ENCODE peak calls at places on chromosomes 6 and 20, in six cellular contexts. X is PC-3, L is IMR-90, M is mammary epithelial cell, E is neural progenitor cell, D is fibroblast of lung. W is an unnamed sample.
A peak's percentile ranks its signal among the peaks of the same experiment; 100 is the strongest.

GRCh38 chr6:36334832-36335459 is 1.7 kb downstream of the BNIP5 start:
- DNase-seq in X (peak; percentile 30), L (no peak), M (no peak), E (no peak), D (no peak), W (no peak)

GRCh38 chr20:44683263-44684046 is 31.7 kb upstream of the CCN5 start:
- DNase-seq in X (peak; percentile 87), L (peak; percentile 42), M (peak; percentile 58), E (peak; percentile 79), D (no peak), W (peak; percentile 74)

GRCh38 chr6:54451516-54451915 is 143.3 kb downstream of the TINAG start:
- DNase-seq in X (no peak), L (no peak), M (peak; percentile 54), E (no peak), D (no peak), W (no peak)

GRCh38 chr6:37517411-37517812 is 17.7 kb upstream of the CCDC167 start:
- DNase-seq in X (no peak), L (no peak), M (no peak), E (no peak), D (no peak), W (peak; percentile 61)

GRCh38 chr6:19413323-19413722 is 423.8 kb upstream of the ID4 start:
- DNase-seq in X (peak; percentile 76), L (peak; percentile 27), M (peak; percentile 66), E (no peak), D (peak; percentile 80), W (peak; percentile 80)

GRCh38 chr6:13947611-13948178 is 22.9 kb downstream of the RNF182 start:
- DNase-seq in X (peak; percentile 19), L (no peak), M (no peak), E (no peak), D (no peak), W (no peak)

GRCh38 chr6:13262302-13263006 is 65.9 kb downstream of the TBC1D7 start:
- DNase-seq in X (no peak), L (no peak), M (no peak), E (no peak), D (no peak), W (peak; percentile 8)

GRCh38 chr20:63464289-63464635 is 8.2 kb downstream of the KCNQ2 start:
- DNase-seq in X (no peak), L (no peak), M (no peak), E (no peak), D (no peak), W (no peak)

GRCh38 chr6:146990821-146991798 is 213.1 kb upstream of the STXBP5 start:
- DNase-seq in X (peak; percentile 67), L (peak; percentile 82), M (peak; percentile 44), E (no peak), D (peak; percentile 78), W (peak; percentile 64)

GRCh38 chr6:104788400-104788799 is 71.3 kb downstream of the HACE1 start:
- DNase-seq in X (no peak), L (no peak), M (peak; percentile 24), E (no peak), D (no peak), W (peak; percentile 18)

GRCh38 chr20:44467289-44467883 is 8.3 kb upstream of the TTPAL start:
- DNase-seq in X (no peak), L (no peak), M (peak; percentile 63), E (peak; percentile 21), D (no peak), W (no peak)

GRCh38 chr20:61640171-61640570 is 388.1 kb downstream of the CDH4 start:
- DNase-seq in X (no peak), L (peak; percentile 26), M (no peak), E (no peak), D (peak; percentile 83), W (peak; percentile 71)

GRCh38 chr20:13396036-13396435 is 175.0 kb downstream of the ISM1 start:
- DNase-seq in X (no peak), L (peak; percentile 56), M (no peak), E (no peak), D (peak; percentile 62), W (peak; percentile 53)

GRCh38 chr20:51639206-51639832 is 96.8 kb upstream of the NFATC2 start:
- DNase-seq in X (peak; percentile 96), L (peak; percentile 70), M (peak; percentile 37), E (peak; percentile 81), D (peak; percentile 52), W (peak; percentile 63)

GRCh38 chr6:125942677-125943527 is 13.7 kb upstream of the HINT3 start:
- DNase-seq in X (peak; percentile 75), L (peak; percentile 56), M (peak; percentile 88), E (no peak), D (peak; percentile 57), W (peak; percentile 14)

GRCh38 chr20:48209102-48209501 is 423.8 kb upstream of the SULF2 start:
- DNase-seq in X (no peak), L (no peak), M (no peak), E (no peak), D (no peak), W (no peak)

GRCh38 chr6:27111743-27112142 is 135.8 kb upstream of the PRSS16 start:
- DNase-seq in X (no peak), L (no peak), M (no peak), E (no peak), D (no peak), W (no peak)

GRCh38 chr6:43838276-43839036 is 68.4 kb downstream of the VEGFA start:
- DNase-seq in X (peak; percentile 45), L (peak; percentile 81), M (peak; percentile 20), E (peak; percentile 69), D (peak; percentile 77), W (peak; percentile 89)

GRCh38 chr6:126083875-126084274 is 97.5 kb downstream of the TRMT11 start:
- DNase-seq in X (no peak), L (no peak), M (no peak), E (no peak), D (no peak), W (no peak)

GRCh38 chr20:21067255-21067654 is 38.9 kb downstream of the LINC00237 start:
- DNase-seq in X (no peak), L (no peak), M (no peak), E (no peak), D (no peak), W (no peak)

GRCh38 chr6:156617376-156617775 is 159.8 kb upstream of the ARID1B start:
- DNase-seq in X (no peak), L (no peak), M (no peak), E (no peak), D (peak; percentile 59), W (no peak)

GRCh38 chr6:158467923-158468322 is 92.0 kb upstream of the TMEM181 start:
- DNase-seq in X (no peak), L (no peak), M (no peak), E (peak; percentile 50), D (no peak), W (no peak)

GRCh38 chr6:88708197-88708744 is 255.1 kb downstream of the RNGTT start:
- DNase-seq in X (no peak), L (no peak), M (no peak), E (no peak), D (no peak), W (peak; percentile 6)
- H3K4me3 ChIP-seq in X (no peak overlapping the region), L (no peak overlapping the region), M (no peak overlapping the region), E (no peak overlapping the region), D (no peak overlapping the region), W (no peak overlapping the region)

DNA sequence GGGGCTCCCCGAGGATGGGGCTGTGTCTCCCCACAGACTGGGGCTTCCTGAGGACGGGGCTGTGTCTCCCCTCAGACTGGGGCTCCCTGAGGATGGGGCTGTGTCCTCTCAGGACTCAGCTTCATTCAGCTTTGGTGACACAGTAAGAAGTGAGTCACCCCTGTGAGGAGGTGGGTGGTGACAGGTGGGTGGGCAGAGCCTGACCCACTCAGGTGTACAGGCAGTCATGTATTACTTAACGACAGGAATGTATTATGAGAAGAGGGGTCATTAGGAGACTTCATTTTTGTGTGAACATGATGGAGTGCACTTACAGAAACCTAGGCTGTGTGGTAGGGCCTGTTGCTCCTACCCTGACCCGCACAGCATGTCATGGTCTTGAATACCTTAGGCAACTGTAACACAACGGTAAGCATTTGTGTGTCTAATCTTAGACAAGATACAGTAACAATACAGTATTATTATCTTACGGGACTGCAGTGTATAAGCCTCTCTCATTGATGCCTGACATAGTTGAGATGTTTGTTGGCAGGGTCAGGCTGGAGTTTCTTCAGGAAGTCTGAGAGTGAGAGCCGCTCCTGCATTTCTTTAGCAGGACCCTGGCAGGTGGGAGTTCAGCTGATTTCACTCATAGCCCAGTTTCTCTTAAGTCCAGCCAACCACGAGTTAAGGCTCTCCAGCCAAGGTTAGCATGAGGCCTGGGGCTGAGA is 10.9 kb upstream of the PGC start:
- DNase-seq in X (no peak), L (peak; percentile 29), M (no peak), E (no peak), D (peak; percentile 48), W (no peak)
- H2AFZ ChIP-seq in X (no peak overlapping the region), L (no peak overlapping the region), M (no peak overlapping the region), E (no peak overlapping the region), D (no peak overlapping the region), W (no peak overlapping the region)

GRCh38 chr6:24313477-24314141 is 44.2 kb downstream of the DCDC2 start:
- DNase-seq in X (peak; percentile 89), L (peak; percentile 60), M (peak; percentile 46), E (peak; percentile 6), D (peak; percentile 99), W (peak; percentile 67)
- H3K4me2 ChIP-seq in X (peak overlapping the region; percentile 26), L (peak overlapping the region; percentile 13), M (peak overlapping the region; percentile 29), E (peak overlapping the region; percentile 5), D (no peak overlapping the region), W (no peak overlapping the region)

DNA sequence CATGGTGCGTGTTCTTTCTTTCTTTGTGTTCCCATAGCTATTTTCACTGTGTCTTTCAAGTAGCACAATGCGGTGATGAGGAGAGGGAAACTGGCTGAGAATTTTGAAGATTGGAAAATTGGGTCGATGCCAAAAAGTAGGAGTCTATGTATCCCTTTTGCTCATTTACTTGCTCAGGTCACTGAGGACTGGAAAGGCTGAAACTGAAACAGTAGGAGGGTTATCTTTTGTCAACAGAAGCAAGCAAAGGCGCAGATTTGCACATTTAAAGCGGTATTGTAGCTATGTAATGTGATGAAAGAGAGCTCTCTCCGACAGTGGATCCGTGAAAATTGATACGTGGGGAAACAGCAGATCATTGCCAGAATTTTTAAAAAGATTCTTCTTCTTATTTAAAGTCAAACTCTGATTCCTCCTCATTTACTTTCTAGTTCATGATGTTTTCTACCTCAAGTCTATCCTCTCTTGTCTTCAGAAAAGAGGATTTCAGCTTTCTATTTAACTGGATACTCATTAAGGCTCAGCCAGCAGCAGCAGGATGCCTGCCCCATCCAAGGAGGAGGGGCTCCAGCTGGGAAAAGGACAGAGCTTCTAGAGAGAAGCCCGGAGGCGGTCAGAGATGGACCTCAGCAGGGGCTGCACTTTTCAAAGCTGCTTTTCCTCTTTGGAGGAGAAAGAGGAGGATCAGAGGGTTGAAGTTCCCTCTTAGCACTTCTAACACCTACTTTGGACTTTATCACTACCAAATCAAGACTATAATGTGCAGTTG is 15.9 kb upstream of the FYN start:
- DNase-seq in X (no peak), L (peak; percentile 30), M (no peak), E (peak; percentile 92), D (peak; percentile 43), W (peak; percentile 52)
- H3K4me3 ChIP-seq in X (no peak overlapping the region), L (peak overlapping the region; percentile 15), M (no peak overlapping the region), E (peak overlapping the region; percentile 18), D (no peak overlapping the region), W (peak overlapping the region; percentile 56)

W was measured in GM23248.